ENCODE peak calls at places on chromosomes 2 and 18, in five cellular contexts. B, C, S, J and V are unnamed samples.

GRCh38 chr2:236501531-236501930 is 68.1 kb upstream of the ACKR3 start:
- DNase-seq in B (no peak), C (no peak), S (no peak), J (no peak), V (no peak)

GRCh38 chr2:38498039-38498438 is 104.7 kb downstream of the HNRNPLL start:
- DNase-seq in B (no peak), C (no peak), S (no peak), J (no peak), V (no peak)

GRCh38 chr18:13630869-13631268 is 95.5 kb downstream of the FAM210A start:
- DNase-seq in B (no peak), J (no peak), S (no peak), C (no peak), V (no peak)

GRCh38 chr2:54572262-54572635 is 116.1 kb downstream of the SPTBN1 start:
- DNase-seq in B (no peak), J (no peak), S (peak; percentile 77), C (no peak), V (no peak)

GRCh38 chr2:215052810-215053209 is 85.6 kb downstream of the ABCA12 start:
- DNase-seq in B (no peak), J (no peak), C (no peak), S (no peak), V (no peak)

GRCh38 chr18:28494151-28494550 is 317.2 kb upstream of the CDH2 start:
- DNase-seq in B (no peak), J (no peak), C (no peak), S (peak; percentile 45), V (no peak)

GRCh38 chr2:170073288-170073687 is 104.7 kb upstream of the MYO3B start:
- DNase-seq in J (no peak), S (peak; percentile 8), B (peak; percentile 9), C (no peak), V (no peak)

GRCh38 chr2:232363784-232364615 is 14.6 kb upstream of the ALPP start:
- DNase-seq in S (no peak), C (no peak), J (no peak), B (no peak), V (no peak)

GRCh38 chr18:79375441-79375840 is 20.3 kb upstream of the NFATC1 start:
- DNase-seq in S (no peak), J (no peak), B (no peak), C (no peak), V (no peak)

GRCh38 chr2:85813978-85814801 is 60.4 kb downstream of the ATOH8 start:
- DNase-seq in B (peak; percentile 82), J (peak; percentile 73), C (peak; percentile 31), S (no peak), V (peak; percentile 86)